ENCODE peak calls at places on chromosome 5, in nine cellular contexts. One of them, this sample, is unnamed.

GRCh38 chr5:126003309-126003708 is 419.9 kb upstream of the GRAMD2B start:
- DNase-seq in heart left ventricle: peak; percentile 54
- DNase-seq in cardiac muscle cell: no peak
- DNase-seq in uterus: peak; percentile 50
- DNase-seq in ovary: peak; percentile 68
- DNase-seq in heart right ventricle: peak; percentile 23
- DNase-seq in psoas muscle: no peak
- DNase-seq in A673: peak; percentile 59
- DNase-seq in mammary epithelial cell: peak; percentile 38
- DNase-seq in this sample: no peak

GRCh38 chr5:178363501-178364325 is 131.1 kb upstream of the PHYKPL start:
- DNase-seq in heart left ventricle: no peak
- DNase-seq in cardiac muscle cell: no peak
- DNase-seq in uterus: no peak
- DNase-seq in ovary: no peak
- DNase-seq in heart right ventricle: no peak
- DNase-seq in psoas muscle: peak; percentile 21
- DNase-seq in A673: no peak
- DNase-seq in mammary epithelial cell: no peak
- DNase-seq in this sample: no peak

GRCh38 chr5:175692996-175693700 is 35.3 kb downstream of the HRH2 start:
- DNase-seq in heart left ventricle: no peak
- DNase-seq in cardiac muscle cell: no peak
- DNase-seq in uterus: no peak
- DNase-seq in ovary: no peak
- DNase-seq in heart right ventricle: no peak
- DNase-seq in psoas muscle: peak; percentile 18
- DNase-seq in A673: peak; percentile 27
- DNase-seq in mammary epithelial cell: no peak
- DNase-seq in this sample: no peak

GRCh38 chr5:154646841-154647759 is 108.1 kb upstream of the LARP1 start:
- DNase-seq in heart left ventricle: peak; percentile 59
- DNase-seq in cardiac muscle cell: no peak
- DNase-seq in uterus: no peak
- DNase-seq in ovary: peak; percentile 47
- DNase-seq in heart right ventricle: peak; percentile 43
- DNase-seq in psoas muscle: peak; percentile 77
- DNase-seq in A673: no peak
- DNase-seq in mammary epithelial cell: peak; percentile 17
- DNase-seq in this sample: no peak

GRCh38 chr5:141628175-141628788 is 8.4 kb downstream of the HDAC3 start:
- DNase-seq in heart left ventricle: no peak
- DNase-seq in cardiac muscle cell: no peak
- DNase-seq in uterus: no peak
- DNase-seq in ovary: no peak
- DNase-seq in heart right ventricle: no peak
- DNase-seq in psoas muscle: no peak
- DNase-seq in A673: no peak
- DNase-seq in mammary epithelial cell: no peak
- DNase-seq in this sample: no peak

GRCh38 chr5:160843240-160843639 is 8.8 kb downstream of the ATP10B start:
- DNase-seq in heart left ventricle: no peak
- DNase-seq in cardiac muscle cell: no peak
- DNase-seq in uterus: no peak
- DNase-seq in ovary: no peak
- DNase-seq in heart right ventricle: no peak
- DNase-seq in psoas muscle: no peak
- DNase-seq in A673: no peak
- DNase-seq in mammary epithelial cell: no peak
- DNase-seq in this sample: no peak

GRCh38 chr5:143004361-143004802 is 234.2 kb downstream of the ARHGAP26 start:
- DNase-seq in heart left ventricle: no peak
- DNase-seq in cardiac muscle cell: no peak
- DNase-seq in uterus: no peak
- DNase-seq in ovary: no peak
- DNase-seq in heart right ventricle: no peak
- DNase-seq in psoas muscle: no peak
- DNase-seq in A673: no peak
- DNase-seq in mammary epithelial cell: no peak
- DNase-seq in this sample: no peak

GRCh38 chr5:62395210-62395950 is 8.3 kb downstream of the DIMT1 start:
- DNase-seq in heart left ventricle: no peak
- DNase-seq in cardiac muscle cell: no peak
- DNase-seq in uterus: no peak
- DNase-seq in ovary: no peak
- DNase-seq in heart right ventricle: no peak
- DNase-seq in psoas muscle: no peak
- DNase-seq in A673: no peak
- DNase-seq in mammary epithelial cell: peak; percentile 67
- DNase-seq in this sample: no peak

GRCh38 chr5:119301210-119301609 is 54.6 kb upstream of the TNFAIP8 start:
- DNase-seq in heart left ventricle: no peak
- DNase-seq in cardiac muscle cell: no peak
- DNase-seq in uterus: no peak
- DNase-seq in ovary: no peak
- DNase-seq in heart right ventricle: no peak
- DNase-seq in psoas muscle: no peak
- DNase-seq in A673: no peak
- DNase-seq in mammary epithelial cell: no peak
- DNase-seq in this sample: no peak

GRCh38 chr5:128631771-128632170 is 93.7 kb upstream of the FBN2 start:
- DNase-seq in heart left ventricle: no peak
- DNase-seq in cardiac muscle cell: no peak
- DNase-seq in uterus: no peak
- DNase-seq in ovary: no peak
- DNase-seq in heart right ventricle: no peak
- DNase-seq in psoas muscle: no peak
- DNase-seq in A673: no peak
- DNase-seq in mammary epithelial cell: peak; percentile 21
- DNase-seq in this sample: no peak

GRCh38 chr5:128635379-128635778 is 97.3 kb upstream of the FBN2 start:
- DNase-seq in heart left ventricle: no peak
- DNase-seq in cardiac muscle cell: no peak
- DNase-seq in uterus: no peak
- DNase-seq in ovary: no peak
- DNase-seq in heart right ventricle: no peak
- DNase-seq in psoas muscle: no peak
- DNase-seq in A673: no peak
- DNase-seq in mammary epithelial cell: no peak
- DNase-seq in this sample: no peak

GRCh38 chr5:128632264-128632663 is 94.2 kb upstream of the FBN2 start:
- DNase-seq in heart left ventricle: no peak
- DNase-seq in cardiac muscle cell: no peak
- DNase-seq in uterus: no peak
- DNase-seq in ovary: no peak
- DNase-seq in heart right ventricle: no peak
- DNase-seq in psoas muscle: no peak
- DNase-seq in A673: no peak
- DNase-seq in mammary epithelial cell: no peak
- DNase-seq in this sample: peak; percentile 35

GRCh38 chr5:128637031-128637430 is 99.0 kb upstream of the FBN2 start:
- DNase-seq in heart left ventricle: no peak
- DNase-seq in cardiac muscle cell: no peak
- DNase-seq in uterus: no peak
- DNase-seq in ovary: no peak
- DNase-seq in heart right ventricle: no peak
- DNase-seq in psoas muscle: no peak
- DNase-seq in A673: no peak
- DNase-seq in mammary epithelial cell: no peak
- DNase-seq in this sample: no peak
- TF ChIP-seq CTCF in heart left ventricle: no peak
- TF ChIP-seq CTCF in cardiac muscle cell: no peak
- TF ChIP-seq CTCF in uterus: no peak
- TF ChIP-seq CTCF in ovary: no peak
- TF ChIP-seq CTCF in heart right ventricle: no peak
- TF ChIP-seq CTCF in psoas muscle: no peak
- TF ChIP-seq CTCF in A673: no peak
- TF ChIP-seq CTCF in mammary epithelial cell: no peak
- TF ChIP-seq CTCF in this sample: no peak

GRCh38 chr5:116861662-116862061 is 287.0 kb upstream of the SEMA6A start:
- DNase-seq in heart left ventricle: no peak
- DNase-seq in cardiac muscle cell: no peak
- DNase-seq in uterus: no peak
- DNase-seq in ovary: no peak
- DNase-seq in heart right ventricle: no peak
- DNase-seq in psoas muscle: no peak
- DNase-seq in A673: no peak
- DNase-seq in mammary epithelial cell: no peak
- DNase-seq in this sample: no peak

GRCh38 chr5:116862632-116863455 is 288.2 kb upstream of the SEMA6A start:
- DNase-seq in heart left ventricle: no peak
- DNase-seq in cardiac muscle cell: no peak
- DNase-seq in uterus: no peak
- DNase-seq in ovary: no peak
- DNase-seq in heart right ventricle: no peak
- DNase-seq in psoas muscle: no peak
- DNase-seq in A673: no peak
- DNase-seq in mammary epithelial cell: no peak
- DNase-seq in this sample: no peak

GRCh38 chr5:116858705-116859333 is 284.2 kb upstream of the SEMA6A start:
- DNase-seq in heart left ventricle: no peak
- DNase-seq in cardiac muscle cell: no peak
- DNase-seq in uterus: no peak
- DNase-seq in ovary: no peak
- DNase-seq in heart right ventricle: no peak
- DNase-seq in psoas muscle: no peak
- DNase-seq in A673: no peak
- DNase-seq in mammary epithelial cell: no peak
- DNase-seq in this sample: no peak

GRCh38 chr5:116861097-116861496 is 286.5 kb upstream of the SEMA6A start:
- DNase-seq in heart left ventricle: no peak
- DNase-seq in cardiac muscle cell: no peak
- DNase-seq in uterus: no peak
- DNase-seq in ovary: no peak
- DNase-seq in heart right ventricle: no peak
- DNase-seq in psoas muscle: no peak
- DNase-seq in A673: no peak
- DNase-seq in mammary epithelial cell: no peak
- DNase-seq in this sample: no peak

DNA sequence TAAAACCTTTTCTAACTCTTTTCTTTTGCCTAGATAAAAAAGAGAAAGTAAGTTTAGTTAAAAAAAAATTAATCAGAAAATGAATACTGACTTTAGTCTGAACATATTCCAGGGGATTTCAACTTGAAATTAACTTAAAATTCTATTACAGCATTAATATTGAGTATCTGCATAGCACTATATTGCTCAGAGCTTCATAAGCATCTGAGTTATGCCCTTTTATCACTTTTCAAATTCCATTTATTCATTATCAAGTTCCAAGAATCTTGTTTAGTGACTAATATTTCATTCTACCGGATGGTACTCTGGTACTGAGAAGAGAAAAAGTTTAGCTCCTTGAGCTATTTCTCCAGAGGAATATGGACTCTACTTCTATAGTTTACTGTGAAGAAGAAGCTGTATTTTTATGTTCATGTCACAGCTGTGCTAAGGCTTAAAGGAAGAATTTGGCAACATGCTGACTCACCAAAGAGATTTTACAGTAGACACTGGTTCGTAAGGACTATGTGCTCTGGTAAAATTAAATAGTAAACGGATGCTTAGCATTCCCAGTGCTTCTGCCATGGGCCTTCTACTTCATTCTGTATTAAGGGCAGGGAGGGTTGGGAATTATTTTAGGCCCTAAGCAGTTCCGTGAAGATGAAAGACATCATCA is 285.2 kb upstream of the SEMA6A start:
- DNase-seq in heart left ventricle: no peak
- DNase-seq in cardiac muscle cell: no peak
- DNase-seq in uterus: no peak
- DNase-seq in ovary: no peak
- DNase-seq in heart right ventricle: no peak
- DNase-seq in psoas muscle: no peak
- DNase-seq in A673: no peak
- DNase-seq in mammary epithelial cell: no peak
- DNase-seq in this sample: no peak
- H3K27ac ChIP-seq in heart left ventricle: no peak overlapping the region
- H3K27ac ChIP-seq in cardiac muscle cell: no peak overlapping the region
- H3K27ac ChIP-seq in uterus: no peak overlapping the region
- H3K27ac ChIP-seq in ovary: no peak overlapping the region
- H3K27ac ChIP-seq in heart right ventricle: no peak overlapping the region
- H3K27ac ChIP-seq in psoas muscle: no peak overlapping the region
- H3K27ac ChIP-seq in A673: no peak overlapping the region
- H3K27ac ChIP-seq in mammary epithelial cell: no peak overlapping the region
- H3K27ac ChIP-seq in this sample: no peak overlapping the region

GRCh38 chr5:161921781-161922180 is 73.9 kb downstream of the GABRA1 start:
- DNase-seq in heart left ventricle: no peak
- DNase-seq in cardiac muscle cell: no peak
- DNase-seq in uterus: no peak
- DNase-seq in ovary: no peak
- DNase-seq in heart right ventricle: no peak
- DNase-seq in psoas muscle: no peak
- DNase-seq in A673: no peak
- DNase-seq in mammary epithelial cell: no peak
- DNase-seq in this sample: no peak

GRCh38 chr5:161924270-161924669 is 76.3 kb downstream of the GABRA1 start:
- DNase-seq in heart left ventricle: no peak
- DNase-seq in cardiac muscle cell: no peak
- DNase-seq in uterus: no peak
- DNase-seq in ovary: no peak
- DNase-seq in heart right ventricle: no peak
- DNase-seq in psoas muscle: no peak
- DNase-seq in A673: no peak
- DNase-seq in mammary epithelial cell: no peak
- DNase-seq in this sample: no peak

DNA sequence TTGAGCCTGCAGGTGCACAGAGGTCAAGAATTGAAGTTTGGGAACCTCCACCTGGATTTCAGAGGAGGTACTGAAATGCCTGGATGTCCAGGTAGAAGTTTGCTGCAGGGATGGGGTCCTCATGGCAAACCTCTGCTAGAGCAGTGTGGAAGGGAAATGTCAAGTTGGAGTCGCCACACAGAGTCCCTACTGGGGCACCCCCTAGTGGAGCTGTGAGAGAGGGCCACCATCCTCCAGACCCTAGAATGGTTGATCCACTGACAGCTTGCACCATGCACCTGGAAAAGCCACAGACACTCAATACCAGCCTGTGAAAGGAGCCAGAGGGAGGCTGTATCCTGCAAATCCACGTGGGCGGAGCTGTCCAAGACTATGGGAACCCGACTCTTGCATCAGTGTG is 78.0 kb downstream of the GABRA1 start:
- DNase-seq in heart left ventricle: no peak
- DNase-seq in cardiac muscle cell: no peak
- DNase-seq in uterus: no peak
- DNase-seq in ovary: no peak
- DNase-seq in heart right ventricle: no peak
- DNase-seq in psoas muscle: no peak
- DNase-seq in A673: no peak
- DNase-seq in mammary epithelial cell: no peak
- DNase-seq in this sample: no peak
- TF ChIP-seq CTCF in heart left ventricle: no peak
- TF ChIP-seq CTCF in cardiac muscle cell: no peak
- TF ChIP-seq CTCF in uterus: no peak
- TF ChIP-seq CTCF in ovary: no peak
- TF ChIP-seq CTCF in heart right ventricle: no peak
- TF ChIP-seq CTCF in psoas muscle: no peak
- TF ChIP-seq CTCF in A673: no peak
- TF ChIP-seq CTCF in mammary epithelial cell: no peak
- TF ChIP-seq CTCF in this sample: no peak

DNA sequence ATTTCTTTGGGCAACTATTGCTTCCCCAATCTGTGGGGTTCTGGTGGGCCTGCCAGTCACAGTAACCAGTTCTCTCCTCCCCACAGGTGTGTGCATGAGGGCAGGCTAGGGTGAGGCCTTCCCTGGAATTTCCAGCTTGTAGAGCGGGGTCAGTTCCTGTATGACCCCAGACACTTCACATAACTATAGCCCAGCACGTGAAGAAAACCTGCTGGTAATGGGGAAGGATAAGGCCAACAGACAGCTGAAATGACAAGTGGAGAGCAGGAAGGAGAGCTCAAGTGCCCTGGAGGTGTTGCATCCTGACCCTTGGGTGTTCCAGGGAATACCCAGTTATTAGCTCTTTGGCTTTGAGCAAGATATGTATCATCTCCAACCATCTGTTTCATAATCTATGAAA is 142.2 kb downstream of the CDC42SE2 start:
- DNase-seq in heart left ventricle: no peak
- DNase-seq in cardiac muscle cell: peak; percentile 24
- DNase-seq in uterus: no peak
- DNase-seq in ovary: no peak
- DNase-seq in heart right ventricle: no peak
- DNase-seq in psoas muscle: no peak
- DNase-seq in A673: no peak
- DNase-seq in mammary epithelial cell: no peak
- DNase-seq in this sample: no peak
- H3K27ac ChIP-seq in heart left ventricle: no peak overlapping the region
- H3K27ac ChIP-seq in cardiac muscle cell: peak overlapping the region; percentile 77
- H3K27ac ChIP-seq in uterus: no peak overlapping the region
- H3K27ac ChIP-seq in ovary: no peak overlapping the region
- H3K27ac ChIP-seq in heart right ventricle: no peak overlapping the region
- H3K27ac ChIP-seq in psoas muscle: no peak overlapping the region
- H3K27ac ChIP-seq in A673: no peak overlapping the region
- H3K27ac ChIP-seq in mammary epithelial cell: no peak overlapping the region
- H3K27ac ChIP-seq in this sample: no peak overlapping the region

This sample was measured in RWPE1.